ENCODE peak calls at places on chromosome 19, in ten cellular contexts. E is tibial artery; S is uterus; F is breast epithelium; Z is dorsolateral prefrontal cortex; X is CD8-positive, alpha-beta memory T cell; P is neuronal stem cell; N is SK-N-SH; W is SJSA1; A is aorta. M is an unnamed sample.

GRCh38 chr19:43318203-43318602 is 35.3 kb upstream of the CD177 start:
- DNase-seq in E (no peak), S (no peak), F (no peak), Z (no peak), X (no peak), P (no peak), N (no peak), W (no peak), A (no peak), M (no peak)

GRCh38 chr19:28691683-28692082 is 521.3 kb downstream of the UQCRFS1 start:
- DNase-seq in E (no peak), S (no peak), F (no peak), Z (no peak), X (no peak), P (no peak), N (no peak), W (no peak), A (no peak), M (no peak)

GRCh38 chr19:13537454-13537853 is 31.2 kb upstream of the CACNA1A start:
- DNase-seq in E (no peak), S (no peak), F (no peak), Z (no peak), X (no peak), P (no peak), N (no peak), W (no peak), A (no peak), M (no peak)

GRCh38 chr19:10566658-10567410 is 1.0 kb upstream of the KRI1 start:
- DNase-seq in E (no peak), S (no peak), F (no peak), Z (no peak), X (peak), P (no peak), N (no peak), W (no peak), A (peak), M (no peak)

GRCh38 chr19:11092181-11092538 is 2.9 kb downstream of the LDLR start:
- DNase-seq in E (no peak), S (no peak), F (no peak), Z (no peak), X (peak), P (no peak), N (no peak), W (no peak), A (no peak), M (no peak)

GRCh38 chr19:48400018-48400742 is 6.7 kb downstream of the GRIN2D start:
- DNase-seq in E (peak), S (peak), F (no peak), Z (no peak), X (peak), P (no peak), N (peak), W (peak), A (peak), M (no peak)

GRCh38 chr19:45253396-45254027 is 2.4 kb downstream of the MARK4 start:
- DNase-seq in E (no peak), S (no peak), F (no peak), Z (no peak), X (no peak), P (no peak), N (no peak), W (peak), A (no peak), M (no peak)

GRCh38 chr19:32865326-32865725 is 4.2 kb downstream of the SLC7A9 start:
- DNase-seq in E (no peak), S (no peak), F (no peak), Z (no peak), X (no peak), P (no peak), N (no peak), W (no peak), A (no peak), M (no peak)

GRCh38 chr19:50377051-50377441 is 789 bp downstream of the NR1H2 start:
- DNase-seq in E (no peak), S (peak), F (no peak), Z (no peak), X (peak), P (no peak), N (peak), W (no peak), A (no peak), M (no peak)

GRCh38 chr19:34155686-34156085 is 16.6 kb upstream of the LSM14A start:
- DNase-seq in E (no peak), S (no peak), F (no peak), Z (no peak), X (no peak), P (no peak), N (no peak), W (no peak), A (no peak), M (no peak)

GRCh38 chr19:11171144-11171543 is 15.6 kb upstream of the SPC24 start:
- DNase-seq in E (no peak), S (no peak), F (no peak), Z (no peak), X (no peak), P (no peak), N (no peak), W (no peak), A (no peak), M (no peak)

GRCh38 chr19:35006999-35007365 is 6.9 kb downstream of the GRAMD1A start:
- DNase-seq in E (no peak), S (no peak), F (no peak), Z (no peak), X (no peak), P (no peak), N (no peak), W (no peak), A (no peak), M (no peak)

GRCh38 chr19:40322951-40323615 is 25.1 kb downstream of the C19orf47 start:
- DNase-seq in E (no peak), S (no peak), F (no peak), Z (no peak), X (no peak), P (no peak), N (no peak), W (no peak), A (no peak), M (no peak)

GRCh38 chr19:50199254-50199545 is 4.2 kb upstream of the MYH14 start:
- DNase-seq in E (no peak), S (no peak), F (no peak), Z (no peak), X (no peak), P (no peak), N (no peak), W (no peak), A (no peak), M (no peak)

GRCh38 chr19:19823916-19824315 is 2.4 kb upstream of the ZNF506 start:
- DNase-seq in E (no peak), S (no peak), F (no peak), Z (no peak), X (no peak), P (no peak), N (no peak), W (no peak), A (no peak), M (no peak)

GRCh38 chr19:2949939-2950285 is 5.1 kb upstream of the ZNF77 start:
- DNase-seq in E (peak), S (no peak), F (no peak), Z (no peak), X (no peak), P (no peak), N (peak), W (peak), A (no peak), M (no peak)

GRCh38 chr19:12513531-12514061 is 29.0 kb upstream of the ZNF709 start:
- DNase-seq in E (no peak), S (no peak), F (no peak), Z (peak), X (no peak), P (no peak), N (peak), W (no peak), A (no peak), M (no peak)

GRCh38 chr19:9309974-9310446 is 372 bp upstream of the ZNF699 start:
- DNase-seq in E (peak), S (peak), F (peak), Z (peak), X (no peak), P (no peak), N (peak), W (no peak), A (peak), M (no peak)

GRCh38 chr19:36719687-36720556 is 32.5 kb downstream of the ZNF567 start:
- DNase-seq in E (no peak), S (no peak), F (no peak), Z (no peak), X (no peak), P (no peak), N (no peak), W (peak), A (no peak), M (no peak)

GRCh38 chr19:41324231-41324702 is 14.3 kb downstream of the CCDC97 start:
- DNase-seq in E (no peak), S (no peak), F (no peak), Z (no peak), X (no peak), P (no peak), N (no peak), W (peak), A (no peak), M (no peak)

GRCh38 chr19:41324921-41325639 is 15.1 kb downstream of the CCDC97 start:
- DNase-seq in E (peak), S (peak), F (no peak), Z (no peak), X (no peak), P (no peak), N (peak), W (peak), A (peak), M (no peak)

GRCh38 chr19:41322451-41322850 is 12.5 kb downstream of the CCDC97 start:
- DNase-seq in E (no peak), S (no peak), F (no peak), Z (no peak), X (no peak), P (no peak), N (no peak), W (no peak), A (no peak), M (no peak)

GRCh38 chr19:41323023-41323422 is 13.1 kb downstream of the CCDC97 start:
- DNase-seq in E (no peak), S (peak), F (no peak), Z (no peak), X (no peak), P (no peak), N (no peak), W (no peak), A (no peak), M (no peak)

DNA sequence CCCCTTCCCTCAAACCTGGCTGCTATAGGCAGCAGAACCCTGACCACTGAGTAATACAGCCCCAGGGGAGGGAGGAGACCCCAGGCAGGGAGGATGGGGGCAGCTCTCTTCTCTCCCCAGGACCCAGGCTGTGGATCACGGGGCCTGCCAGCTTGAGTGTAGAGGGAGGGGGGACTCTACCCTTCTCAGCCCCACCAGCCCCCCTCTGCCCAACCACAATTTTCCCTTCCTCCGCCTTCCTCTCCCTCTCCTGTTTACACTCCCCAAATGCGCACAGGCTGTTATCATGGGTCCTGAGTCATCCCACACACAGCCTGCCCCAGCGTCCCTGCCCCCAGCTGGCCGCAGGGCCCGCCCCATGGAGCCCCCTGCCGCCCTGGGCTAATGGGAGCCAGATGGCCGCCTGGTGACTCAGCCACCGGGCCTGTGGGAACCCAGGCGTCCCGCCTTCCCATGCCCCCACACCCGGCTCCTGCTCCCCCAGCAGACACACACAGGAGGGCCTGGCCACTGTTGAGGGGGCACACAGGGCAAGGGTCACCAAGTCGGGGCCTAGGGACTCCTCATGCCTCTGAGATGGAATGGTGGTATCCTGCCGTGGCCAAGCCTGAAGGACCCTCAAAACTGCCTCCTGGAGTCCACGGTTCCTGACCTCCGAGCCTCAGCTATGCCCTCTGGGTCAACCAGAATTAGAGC is 13.6 kb downstream of the CCDC97 start:
- DNase-seq in E (peak), S (peak), F (no peak), Z (no peak), X (no peak), P (no peak), N (peak), W (peak), A (peak), M (no peak)
- H3K4me3 ChIP-seq in E (no peak), S (no peak), F (no peak), Z (no peak), X (no peak), P (no peak), N (peak), W (no peak), A (no peak), M (peak)

GRCh38 chr19:5628919-5629481 is 6.1 kb downstream of the SAFB start:
- DNase-seq in E (no peak), S (no peak), F (no peak), Z (no peak), X (no peak), P (no peak), N (no peak), W (no peak), A (no peak), M (no peak)

GRCh38 chr19:5635427-5635826 is 12.5 kb downstream of the SAFB start:
- DNase-seq in E (no peak), S (no peak), F (no peak), Z (no peak), X (no peak), P (no peak), N (no peak), W (no peak), A (no peak), M (no peak)

GRCh38 chr19:5632241-5632612 is 9.3 kb downstream of the SAFB start:
- DNase-seq in E (no peak), S (no peak), F (no peak), Z (no peak), X (no peak), P (no peak), N (no peak), W (no peak), A (no peak), M (no peak)

GRCh38 chr19:5631511-5632240 is 8.8 kb downstream of the SAFB start:
- DNase-seq in E (no peak), S (peak), F (no peak), Z (no peak), X (no peak), P (no peak), N (no peak), W (no peak), A (no peak), M (no peak)

DNA sequence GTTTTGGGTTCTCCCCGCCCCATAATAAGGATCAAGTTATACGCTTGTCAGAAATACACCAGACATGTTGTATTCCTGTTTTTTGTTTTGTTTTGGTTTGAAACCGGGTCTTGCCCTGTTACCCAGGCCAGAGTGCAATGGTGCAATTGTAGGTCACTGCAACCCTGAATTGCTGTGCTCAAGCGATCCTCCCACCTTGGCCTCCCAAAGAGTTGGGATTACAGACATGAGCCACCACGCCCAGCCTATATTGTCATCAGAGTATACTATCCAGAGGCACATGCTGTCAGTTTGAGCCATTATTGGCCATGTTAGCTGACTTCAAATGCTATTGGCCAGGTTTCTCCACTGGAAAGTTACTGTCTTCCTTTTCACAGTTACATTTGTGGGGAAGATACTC is 9.8 kb downstream of the SAFB start:
- DNase-seq in E (no peak), S (no peak), F (no peak), Z (no peak), X (no peak), P (no peak), N (no peak), W (no peak), A (no peak), M (no peak)
- H3K27ac ChIP-seq in E (no peak), S (peak), F (no peak), Z (no peak), X (no peak), P (no peak), N (no peak), W (no peak), A (no peak), M (peak)

GRCh38 chr19:51461723-51462161 is 3.5 kb upstream of the SIGLEC8 start:
- DNase-seq in E (peak), S (no peak), F (no peak), Z (no peak), X (no peak), P (no peak), N (no peak), W (no peak), A (peak), M (no peak)

GRCh38 chr19:51462276-51462675 is 4.0 kb upstream of the SIGLEC8 start:
- DNase-seq in E (no peak), S (no peak), F (no peak), Z (no peak), X (no peak), P (no peak), N (no peak), W (no peak), A (no peak), M (no peak)

GRCh38 chr19:51458051-51458645 is at the start of gene SIGLEC8:
- DNase-seq in E (no peak), S (no peak), F (no peak), Z (no peak), X (no peak), P (no peak), N (no peak), W (no peak), A (no peak), M (no peak)

GRCh38 chr19:51458899-51459592 is 792 bp upstream of the SIGLEC8 start:
- DNase-seq in E (no peak), S (no peak), F (no peak), Z (no peak), X (no peak), P (no peak), N (no peak), W (no peak), A (no peak), M (no peak)

DNA sequence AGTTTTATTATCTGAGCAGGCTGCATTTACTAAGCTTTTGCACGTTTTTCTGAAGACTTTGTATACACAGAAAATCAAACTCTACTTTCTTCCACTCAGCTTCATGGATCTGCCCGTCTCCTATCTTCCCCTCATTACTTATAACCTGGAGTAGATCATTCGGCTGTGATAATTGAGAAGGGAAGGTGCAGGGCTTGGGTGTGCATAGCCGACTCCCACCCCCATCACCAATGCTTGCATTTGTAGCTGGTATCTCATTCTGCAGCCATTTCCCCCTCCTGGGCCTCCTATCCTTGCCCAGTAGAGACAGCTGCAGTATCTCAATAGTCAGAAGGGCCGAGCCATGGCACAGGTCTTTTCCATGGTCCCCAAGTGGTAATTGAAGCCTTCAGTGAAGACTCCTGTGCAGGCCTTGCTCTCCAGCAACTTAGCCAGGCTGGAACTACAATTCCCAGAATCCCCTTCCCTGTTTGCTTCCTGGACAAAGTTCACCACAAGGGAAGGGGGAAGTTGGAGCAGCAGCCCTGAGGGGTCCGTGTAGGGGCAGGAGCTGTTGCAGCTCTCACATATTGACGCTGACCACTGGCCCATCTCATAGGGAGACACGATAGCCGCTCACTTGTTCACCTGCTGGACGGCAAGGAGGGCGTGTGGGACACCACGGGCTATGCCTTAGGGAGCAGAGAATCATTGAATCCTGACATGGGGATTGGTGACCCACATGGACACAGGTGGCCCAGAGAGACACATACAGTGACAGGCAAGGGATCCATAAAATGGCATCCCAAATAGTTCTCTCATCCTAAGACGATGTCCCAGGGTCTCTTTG is 2.1 kb upstream of the SIGLEC8 start:
- DNase-seq in E (no peak), S (no peak), F (no peak), Z (no peak), X (no peak), P (no peak), N (peak), W (no peak), A (no peak), M (no peak)
- H3K4me3 ChIP-seq in E (no peak), S (no peak), F (no peak), Z (no peak), X (no peak), P (peak), N (no peak), W (no peak), A (no peak), M (no peak)

GRCh38 chr19:18470153-18470552 is 32.2 kb upstream of the ISYNA1 start:
- DNase-seq in E (no peak), S (no peak), F (no peak), Z (no peak), X (no peak), P (no peak), N (peak), W (no peak), A (peak), M (no peak)

GRCh38 chr19:18469245-18470107 is 31.5 kb upstream of the ISYNA1 start:
- DNase-seq in E (no peak), S (peak), F (no peak), Z (peak), X (peak), P (no peak), N (peak), W (peak), A (peak), M (no peak)

GRCh38 chr19:18468930-18469244 is 31.0 kb upstream of the ISYNA1 start:
- DNase-seq in E (no peak), S (no peak), F (no peak), Z (no peak), X (no peak), P (no peak), N (no peak), W (no peak), A (no peak), M (no peak)

GRCh38 chr19:18467978-18468377 is 30.0 kb upstream of the ISYNA1 start:
- DNase-seq in E (no peak), S (no peak), F (no peak), Z (no peak), X (no peak), P (no peak), N (no peak), W (no peak), A (no peak), M (no peak)

GRCh38 chr19:18468517-18468916 is 30.6 kb upstream of the ISYNA1 start:
- DNase-seq in E (no peak), S (no peak), F (no peak), Z (no peak), X (no peak), P (no peak), N (no peak), W (no peak), A (peak), M (no peak)
- H3K27ac ChIP-seq in E (peak), S (no peak), F (no peak), Z (no peak), X (no peak), P (no peak), N (no peak), W (no peak), A (no peak), M (peak)

GRCh38 chr19:57748029-57748428 is 1.4 kb downstream of the ZNF776 start:
- DNase-seq in E (no peak), S (no peak), F (no peak), Z (no peak), X (no peak), P (no peak), N (no peak), W (no peak), A (no peak), M (no peak)
- H3K4me3 ChIP-seq in E (no peak), S (no peak), F (peak), Z (peak), X (peak), P (no peak), N (peak), W (peak), A (peak), M (no peak)

DNA sequence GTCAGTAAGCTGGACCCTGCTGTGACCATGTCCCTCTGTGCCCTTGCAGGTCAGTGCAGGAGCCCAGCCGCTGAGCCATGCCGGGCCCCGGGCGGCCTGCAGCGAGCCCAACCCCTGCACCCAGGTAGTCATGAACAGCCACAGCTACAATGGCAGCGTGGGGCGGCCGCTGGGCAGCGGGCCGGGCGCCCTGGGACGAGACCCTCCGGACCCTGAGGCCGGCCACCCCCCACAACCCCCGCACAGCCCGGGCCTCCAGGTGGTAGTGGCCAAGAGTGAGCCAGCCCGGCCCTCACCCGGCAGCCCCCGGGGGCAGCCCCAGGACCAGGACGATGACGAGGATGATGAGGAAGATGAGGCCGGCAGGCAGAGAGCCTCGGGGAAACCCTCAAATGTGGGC is 6.9 kb downstream of the KCNN1 start:
- DNase-seq in E (no peak), S (no peak), F (no peak), Z (no peak), X (no peak), P (no peak), N (no peak), W (no peak), A (no peak), M (no peak)
- H3K27ac ChIP-seq in E (no peak), S (no peak), F (no peak), Z (no peak), X (no peak), P (no peak), N (no peak), W (no peak), A (no peak), M (no peak)

GRCh38 chr19:17292301-17293074 is 10.7 kb downstream of the ABHD8 start:
- DNase-seq in E (peak), S (peak), F (no peak), Z (peak), X (peak), P (peak), N (peak), W (peak), A (peak), M (no peak)
- H3K4me3 ChIP-seq in E (peak), S (peak), F (peak), Z (peak), X (peak), P (peak), N (peak), W (peak), A (no peak), M (peak)

M was measured in vagina.